ENCODE peak calls at places on chromosomes 16 and 17, in eight cellular contexts. F is stimulated activated CD4-positive, alpha-beta T cell treated with anti-CD3 and anti-CD28 coated beads, Interleukin-1b, Interleukin-23, amount 100 ng/mL, for 1 hour; M is cardiac fibroblast; A is IMR-90; K is NCI-H2081; S is globus pallidus; I is GM12865; O is T-helper 17 cell. X is an unnamed sample.
A peak's percentile ranks its signal among the peaks of the same experiment; 100 is the strongest.

GRCh38 chr16:73066927-73067670 is 19.2 kb upstream of the ZFHX3 start:
- DNase-seq in O (no peak), K (no peak), S (no peak), I (no peak), A (peak; percentile 75), F (no peak), M (peak; percentile 76), X (no peak)

GRCh38 chr17:82219083-82219482 is 6.4 kb upstream of the CCDC57 start:
- DNase-seq in K (no peak), M (no peak), O (no peak), F (no peak), I (no peak), A (no peak), S (no peak), X (no peak)

GRCh38 chr17:30858556-30859250 is 26.9 kb downstream of the ATAD5 start:
- DNase-seq in O (no peak), I (no peak), K (no peak), S (no peak), F (no peak), M (peak; percentile 8), A (peak; percentile 1), X (no peak)

GRCh38 chr17:27226611-27227234 is 67.2 kb upstream of the WSB1 start:
- DNase-seq in F (no peak), S (no peak), O (no peak), A (peak; percentile 75), K (no peak), I (no peak), M (peak; percentile 80), X (no peak)

GRCh38 chr17:9195961-9196668 is 174.8 kb downstream of the NTN1 start:
- DNase-seq in K (peak; percentile 56), A (no peak), O (no peak), S (no peak), M (no peak), F (no peak), I (no peak), X (no peak)

GRCh38 chr17:82947051-82947991 is 107.5 kb upstream of the ZNF750 start:
- DNase-seq in A (no peak), O (no peak), F (no peak), M (no peak), K (no peak), S (no peak), I (no peak), X (no peak)

GRCh38 chr16:53898993-53899392 is 195.0 kb downstream of the FTO start:
- DNase-seq in O (no peak), K (no peak), A (no peak), I (no peak), F (no peak), S (no peak), M (peak; percentile 33), X (no peak)

GRCh38 chr16:84823926-84824325 is 4.1 kb downstream of the CRISPLD2 start:
- DNase-seq in F (no peak), M (no peak), I (no peak), K (no peak), O (no peak), S (no peak), A (no peak), X (no peak)

GRCh38 chr16:79283578-79283977 is 317.0 kb downstream of the MAF start:
- DNase-seq in K (no peak), F (no peak), S (no peak), A (no peak), I (peak; percentile 48), O (no peak), M (no peak), X (no peak)

GRCh38 chr16:81729451-81729850 is 49.6 kb upstream of the PLCG2 start:
- DNase-seq in K (no peak), I (no peak), O (no peak), A (no peak), F (no peak), M (no peak), S (no peak), X (no peak)

GRCh38 chr16:17229766-17230165 is 241.0 kb downstream of the XYLT1 start:
- DNase-seq in O (no peak), K (no peak), S (no peak), M (no peak), I (no peak), F (no peak), A (no peak), X (no peak)

GRCh38 chr17:42414782-42415409 is 8.2 kb downstream of the CAVIN1 start:
- DNase-seq in M (no peak), F (no peak), I (peak; percentile 49), S (no peak), K (no peak), A (no peak), O (no peak), X (peak; percentile 60)

GRCh38 chr16:50676684-50677225 is 4.4 kb downstream of the SNX20 start:
- DNase-seq in I (no peak), K (no peak), F (no peak), M (no peak), S (no peak), A (no peak), O (no peak), X (no peak)

GRCh38 chr17:72119280-72119962 is 1.4 kb upstream of the SOX9 start:
- DNase-seq in M (no peak), F (no peak), I (peak; percentile 30), S (no peak), A (no peak), O (no peak), K (no peak), X (no peak)

GRCh38 chr17:28953444-28954118 is 2.3 kb upstream of the PHF12 start:
- DNase-seq in F (no peak), S (no peak), I (peak; percentile 73), A (peak; percentile 45), K (peak; percentile 18), O (no peak), M (peak; percentile 55), X (peak; percentile 70)

GRCh38 chr17:75128694-75129505 is 2.6 kb downstream of the NT5C start:
- DNase-seq in I (no peak), A (no peak), S (no peak), O (no peak), K (no peak), M (no peak), F (no peak), X (no peak)

GRCh38 chr17:350706-351435 is 1.7 kb downstream of the RPH3AL start:
- DNase-seq in M (peak; percentile 53), K (no peak), A (no peak), F (no peak), O (no peak), I (no peak), S (peak; percentile 69), X (no peak)

GRCh38 chr17:15884731-15885130 is 60.2 kb upstream of the ADORA2B start:
- DNase-seq in I (no peak), S (no peak), F (no peak), O (no peak), M (peak; percentile 28), A (peak; percentile 45), K (no peak), X (no peak)

GRCh38 chr17:2030779-2031163 is 818 bp downstream of the DPH1 start:
- DNase-seq in F (no peak), A (no peak), M (no peak), I (peak; percentile 91), S (no peak), O (no peak), K (no peak), X (peak; percentile 58)

GRCh38 chr16:53821957-53822625 is 118.1 kb downstream of the FTO start:
- DNase-seq in A (peak; percentile 80), K (no peak), O (no peak), S (no peak), F (no peak), I (no peak), M (peak; percentile 89), X (no peak)

GRCh38 chr16:85498607-85499006 is 114.5 kb upstream of the GSE1 start:
- DNase-seq in M (no peak), K (no peak), F (no peak), I (peak; percentile 67), A (no peak), S (no peak), O (no peak), X (no peak)

X was measured in stimulated activated naive CD8-positive, alpha-beta T cell treated with anti-CD3 and anti-CD28 coated beads, Interleukin-15, Interleukin-2, amounts not matched to agents 100 U/mL and 50 U/mL, for 24 hours.